ENCODE peak calls at places on chromosomes 3 and 15, in five cellular contexts. J is kidney epithelial cell; G is Peyer's patch; P is left lung; C is effector memory CD4-positive, alpha-beta T cell. A is an unnamed sample. For H3K27me3, the result is how much of the 10 kb centered on the place peaks cover.

GRCh38 chr3:27312044-27312668 is 57.0 kb downstream of the NEK10 start:
- DNase-seq in J (peak), G (no peak), P (no peak), C (no peak), A (no peak)

GRCh38 chr3:148975277-148975676 is 16.1 kb upstream of the GYG1 start:
- DNase-seq in J (no peak), G (no peak), P (no peak), C (no peak), A (no peak)

GRCh38 chr3:12882336-12883310 is 41.3 kb upstream of the RPL32 start:
- DNase-seq in J (no peak), G (no peak), P (no peak), C (no peak), A (no peak)

GRCh38 chr3:178680489-178680888 is 144.3 kb downstream of the KCNMB2 start:
- DNase-seq in J (no peak), G (no peak), P (no peak), C (no peak), A (no peak)

GRCh38 chr15:60798821-60799220 is 319.9 kb upstream of the ICE2 start:
- DNase-seq in J (no peak), G (no peak), P (no peak), C (no peak), A (no peak)

GRCh38 chr15:92541197-92542190 is 114.1 kb downstream of the FAM174B start:
- DNase-seq in J (no peak), G (no peak), P (no peak), C (no peak), A (no peak)

GRCh38 chr3:58868101-58868779 is 181.6 kb downstream of the CFAP20DC start:
- DNase-seq in J (no peak), G (no peak), P (no peak), C (no peak), A (no peak)

GRCh38 chr3:133273346-133273745 is 126.5 kb upstream of the BFSP2 start:
- DNase-seq in J (no peak), G (no peak), P (no peak), C (no peak), A (no peak)

GRCh38 chr15:75002398-75002797 is 7.0 kb downstream of the SCAMP5 start:
- DNase-seq in J (no peak), G (no peak), P (no peak), C (no peak), A (no peak)

GRCh38 chr3:8328971-8329370 is 172.7 kb upstream of the LMCD1 start:
- DNase-seq in J (no peak), G (no peak), P (no peak), C (no peak), A (no peak)

GRCh38 chr3:30180305-30181275 is 425.8 kb upstream of the TGFBR2 start:
- DNase-seq in J (no peak), G (no peak), P (no peak), C (no peak), A (no peak)

GRCh38 chr15:89587955-89588354 is 12.7 kb downstream of the TICRR start:
- DNase-seq in J (peak), G (no peak), P (no peak), C (no peak), A (no peak)

GRCh38 chr15:80823995-80824394 is 44.8 kb downstream of the CEMIP start:
- DNase-seq in J (no peak), G (no peak), P (no peak), C (no peak), A (no peak)

GRCh38 chr3:52636673-52637072 is 49.0 kb downstream of the PBRM1 start:
- DNase-seq in J (no peak), G (no peak), P (peak), C (no peak), A (no peak)

GRCh38 chr3:30319713-30320112 is 286.7 kb upstream of the TGFBR2 start:
- DNase-seq in J (no peak), G (peak), P (no peak), C (no peak), A (peak)

GRCh38 chr3:47932431-47932830 is 83.8 kb downstream of the MAP4 start:
- DNase-seq in J (no peak), G (no peak), P (no peak), C (no peak), A (no peak)

GRCh38 chr15:58355352-58355964 is 76.3 kb upstream of the LIPC start:
- DNase-seq in J (no peak), G (no peak), P (no peak), C (no peak), A (no peak)

GRCh38 chr3:141524988-141525387 is 38.2 kb downstream of the RASA2 start:
- DNase-seq in J (no peak), G (no peak), P (no peak), C (no peak), A (no peak)

GRCh38 chr15:33242165-33242564 is 47.7 kb upstream of the FMN1 start:
- DNase-seq in J (peak), G (no peak), P (peak), C (no peak), A (no peak)

GRCh38 chr15:79370716-79371115 is 59.8 kb downstream of the TMED3 start:
- DNase-seq in J (no peak), G (no peak), P (no peak), C (no peak), A (no peak)

GRCh38 chr3:188006726-188007393 is 147.1 kb upstream of the LPP start:
- DNase-seq in J (no peak), G (peak), P (no peak), C (no peak), A (no peak)

GRCh38 chr3:100777271-100777670 is 68.0 kb downstream of the TFG start:
- DNase-seq in J (no peak), G (no peak), P (no peak), C (no peak), A (no peak)

GRCh38 chr3:131608296-131608695 is 105.5 kb upstream of the MRPL3 start:
- DNase-seq in J (no peak), G (no peak), P (no peak), C (no peak), A (no peak)

GRCh38 chr15:101397521-101398003 is 91.9 kb downstream of the PCSK6 start:
- DNase-seq in J (no peak), G (no peak), P (no peak), C (no peak), A (no peak)

GRCh38 chr3:42387802-42388651 is 22.4 kb downstream of the LYZL4 start:
- DNase-seq in J (no peak), G (no peak), P (no peak), C (no peak), A (no peak)

GRCh38 chr15:80419546-80419945 is 15.4 kb downstream of the ARNT2 start:
- DNase-seq in J (no peak), G (no peak), P (no peak), C (no peak), A (no peak)

GRCh38 chr15:65054333-65055200 is 9.4 kb downstream of the SLC51B start:
- DNase-seq in J (no peak), G (peak), P (peak), C (no peak), A (peak)

GRCh38 chr3:86793786-86794185 is 197.2 kb downstream of the VGLL3 start:
- DNase-seq in J (peak), G (no peak), P (no peak), C (no peak), A (no peak)

GRCh38 chr15:25182736-25183445 is 228.1 kb downstream of the SNRPN start:
- DNase-seq in J (no peak), G (no peak), P (peak), C (no peak), A (no peak)

GRCh38 chr15:87591521-87591920 is 665.0 kb downstream of the NTRK3 start:
- DNase-seq in J (no peak), G (no peak), P (no peak), C (no peak), A (no peak)
- H3K27me3 ChIP-seq in J (under half), G (under half), P (under half), C (under half), A (under half)

DNA sequence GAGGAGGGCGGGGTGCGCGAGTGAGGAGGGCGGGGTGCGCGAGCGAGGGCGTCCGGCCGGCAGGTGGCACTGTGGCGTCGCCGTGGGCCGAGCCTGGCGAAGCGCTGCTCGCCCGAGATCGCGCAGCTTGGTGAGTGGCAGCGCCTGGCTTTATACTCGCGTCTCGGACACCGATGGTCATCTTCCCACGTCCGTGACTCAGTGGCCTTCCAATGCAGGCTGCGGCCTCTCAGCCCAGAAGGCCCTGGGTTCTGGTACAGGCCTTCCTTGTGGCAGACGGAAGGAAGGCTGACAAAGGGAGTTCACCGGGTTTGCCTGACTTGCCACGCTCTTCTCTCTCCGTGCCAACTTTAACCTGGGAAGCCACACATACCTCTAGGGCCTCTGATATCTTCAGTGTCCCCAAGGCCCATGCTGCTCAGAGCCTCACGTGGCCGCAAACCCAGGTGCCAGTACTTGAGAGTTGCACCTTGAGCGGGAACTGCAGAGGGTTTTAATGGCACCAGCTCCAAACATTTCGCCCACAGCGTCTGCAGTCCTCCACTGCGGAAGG is 195.3 kb upstream of the LYSMD4 start:
- DNase-seq in J (no peak), G (peak), P (peak), C (peak), A (peak)
- H3K27me3 ChIP-seq in J (under half), G (under half), P (under half), C (under half), A (under half)

GRCh38 chr15:70521576-70522322 is 241.6 kb downstream of the UACA start:
- DNase-seq in J (no peak), G (no peak), P (peak), C (no peak), A (no peak)
- H3K27me3 ChIP-seq in J (under half), G (under half), P (under half), C (under half), A (under half)

GRCh38 chr3:4986175-4986610 is 7.0 kb downstream of the BHLHE40 start:
- DNase-seq in J (no peak), G (no peak), P (no peak), C (no peak), A (no peak)
- H3K27me3 ChIP-seq in J (under half), G (under half), P (under half), C (under half), A (under half)

GRCh38 chr3:147354621-147355020 is 51.7 kb downstream of the ZIC4 start:
- DNase-seq in J (no peak), G (no peak), P (no peak), C (no peak), A (no peak)
- H3K27me3 ChIP-seq in J (under half), G (under half), P (half or more), C (under half), A (under half)

DNA sequence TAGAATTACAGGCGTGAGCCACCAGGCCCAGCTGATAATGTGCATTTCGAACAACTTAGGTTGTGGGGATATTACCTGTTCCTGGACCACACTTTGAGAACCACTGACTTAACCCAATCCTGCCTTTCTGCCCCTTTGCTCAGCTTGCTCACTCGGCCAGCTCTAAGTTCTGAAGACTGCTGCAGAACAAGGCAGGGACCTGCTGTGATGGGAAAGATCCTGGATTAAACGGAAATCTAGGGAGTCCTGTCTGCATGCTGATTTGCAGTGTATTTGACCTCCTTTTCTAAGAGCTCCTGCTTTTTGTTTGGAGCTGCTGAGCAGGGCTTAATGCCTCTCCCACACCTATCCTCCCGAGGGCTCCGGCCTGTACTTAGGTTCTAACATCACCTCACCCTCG is 2.9 kb downstream of the LTK start:
- DNase-seq in J (no peak), G (no peak), P (no peak), C (no peak), A (no peak)
- H3K27me3 ChIP-seq in J (under half), G (under half), P (under half), C (under half), A (under half)

GRCh38 chr15:82066455-82066854 is 20.6 kb upstream of the MEX3B start:
- DNase-seq in J (no peak), G (no peak), P (no peak), C (no peak), A (no peak)

GRCh38 chr15:82062479-82062878 is 16.7 kb upstream of the MEX3B start:
- DNase-seq in J (no peak), G (no peak), P (no peak), C (no peak), A (no peak)

GRCh38 chr15:82060817-82061216 is 15.0 kb upstream of the MEX3B start:
- DNase-seq in J (no peak), G (no peak), P (no peak), C (no peak), A (no peak)

GRCh38 chr15:82064824-82065223 is 19.0 kb upstream of the MEX3B start:
- DNase-seq in J (no peak), G (no peak), P (no peak), C (no peak), A (no peak)

GRCh38 chr15:82063055-82063454 is 17.2 kb upstream of the MEX3B start:
- DNase-seq in J (no peak), G (no peak), P (no peak), C (no peak), A (no peak)
- H3K27me3 ChIP-seq in J (under half), G (under half), P (half or more), C (under half), A (under half)

A was measured in pancreas.